ENCODE peak calls at places on chromosomes 6 and 20, in eight cellular contexts. I, S, O, G, P, D, A and K are unnamed samples.

GRCh38 chr20:49185071-49185757 is 2.9 kb downstream of the STAU1 start:
- DNase-seq in I (no peak), S (no peak), O (no peak), G (no peak), P (no peak), D (no peak), A (no peak), K (no peak)

GRCh38 chr6:75210885-75211739 is 5.3 kb upstream of the COL12A1 start:
- DNase-seq in I (peak; percentile 66), S (no peak), O (no peak), G (peak; percentile 60), P (peak; percentile 63), D (no peak), A (peak; percentile 61), K (peak; percentile 67)

GRCh38 chr6:21188505-21189223 is 404.9 kb upstream of the SOX4 start:
- DNase-seq in I (peak; percentile 88), S (no peak), O (no peak), G (no peak), P (no peak), D (no peak), A (no peak), K (no peak)

GRCh38 chr6:135002229-135002844 is 52.3 kb downstream of the HBS1L start:
- DNase-seq in I (peak; percentile 53), S (peak; percentile 4), O (no peak), G (peak; percentile 14), P (peak; percentile 32), D (no peak), A (no peak), K (no peak)

GRCh38 chr6:10441655-10442009 is 26.8 kb upstream of the TFAP2A start:
- DNase-seq in I (no peak), S (no peak), O (no peak), G (no peak), P (no peak), D (no peak), A (peak; percentile 28), K (no peak)

GRCh38 chr20:63738687-63739128 is 868 bp upstream of the SLC2A4RG start:
- DNase-seq in I (no peak), S (no peak), O (no peak), G (no peak), P (no peak), D (no peak), A (peak; percentile 90), K (peak; percentile 95)

GRCh38 chr6:38248500-38249234 is 391.1 kb downstream of the BTBD9 start:
- DNase-seq in I (no peak), S (no peak), O (no peak), G (peak; percentile 76), P (peak; percentile 17), D (no peak), A (no peak), K (no peak)

GRCh38 chr6:85401186-85402062 is 48.5 kb upstream of the NT5E start:
- DNase-seq in I (no peak), S (no peak), O (no peak), G (no peak), P (no peak), D (no peak), A (no peak), K (no peak)

GRCh38 chr6:7157752-7158616 is 50.2 kb downstream of the RREB1 start:
- DNase-seq in I (no peak), S (no peak), O (no peak), G (no peak), P (no peak), D (no peak), A (peak; percentile 70), K (no peak)

GRCh38 chr6:10659697-10660348 is 34.6 kb downstream of the C6orf52 start:
- DNase-seq in I (no peak), S (no peak), O (no peak), G (no peak), P (no peak), D (no peak), A (peak; percentile 86), K (no peak)

GRCh38 chr20:3315110-3315509 is 76.1 kb upstream of the SLC4A11 start:
- DNase-seq in I (no peak), S (no peak), O (no peak), G (no peak), P (no peak), D (no peak), A (no peak), K (no peak)